ENCODE peak calls at places on chromosome 3, in four cellular contexts. One of them, this sample, is unnamed. For H3K27me3, the result is how much of the 10 kb centered on the place peaks cover.

GRCh38 chr3:21273256-21273999 is 477.6 kb downstream of the ZNF385D start:
- DNase-seq in fibroblast of lung: peak
- DNase-seq in HCT116: no peak
- DNase-seq in GM23248: peak
- DNase-seq in this sample: no peak

GRCh38 chr3:55481067-55481917 is 5.8 kb downstream of the WNT5A start:
- DNase-seq in fibroblast of lung: peak
- DNase-seq in HCT116: no peak
- DNase-seq in GM23248: peak
- DNase-seq in this sample: peak

GRCh38 chr3:48407542-48408099 is 22.3 kb downstream of the PLXNB1 start:
- DNase-seq in fibroblast of lung: no peak
- DNase-seq in HCT116: no peak
- DNase-seq in GM23248: no peak
- DNase-seq in this sample: no peak

GRCh38 chr3:186138272-186138981 is 29.5 kb upstream of the ETV5 start:
- DNase-seq in fibroblast of lung: no peak
- DNase-seq in HCT116: no peak
- DNase-seq in GM23248: no peak
- DNase-seq in this sample: no peak

GRCh38 chr3:111874177-111874820 is 15.2 kb downstream of the PHLDB2 start:
- DNase-seq in fibroblast of lung: peak
- DNase-seq in HCT116: peak
- DNase-seq in GM23248: peak
- DNase-seq in this sample: no peak

GRCh38 chr3:19148768-19149091 is 420 bp downstream of the KCNH8 start:
- DNase-seq in fibroblast of lung: no peak
- DNase-seq in HCT116: no peak
- DNase-seq in GM23248: peak
- DNase-seq in this sample: no peak

GRCh38 chr3:139291276-139292051 is 52.4 kb upstream of the MRPS22 start:
- DNase-seq in fibroblast of lung: no peak
- DNase-seq in HCT116: no peak
- DNase-seq in GM23248: no peak
- DNase-seq in this sample: no peak

GRCh38 chr3:169172535-169172934 is 491.0 kb downstream of the MECOM start:
- DNase-seq in fibroblast of lung: no peak
- DNase-seq in HCT116: no peak
- DNase-seq in GM23248: no peak
- DNase-seq in this sample: no peak

GRCh38 chr3:87298111-87298718 is 21.8 kb upstream of the POU1F1 start:
- DNase-seq in fibroblast of lung: peak
- DNase-seq in HCT116: peak
- DNase-seq in GM23248: peak
- DNase-seq in this sample: peak

GRCh38 chr3:63961891-63962290 is 49.7 kb upstream of the SCAANT1 start:
- DNase-seq in fibroblast of lung: peak
- DNase-seq in HCT116: peak
- DNase-seq in GM23248: peak
- DNase-seq in this sample: peak

GRCh38 chr3:78908236-78908635 is 859.6 kb downstream of the ROBO1 start:
- DNase-seq in fibroblast of lung: peak
- DNase-seq in HCT116: no peak
- DNase-seq in GM23248: no peak
- DNase-seq in this sample: no peak

GRCh38 chr3:50419595-50419994 is 60.3 kb upstream of the TMEM115 start:
- DNase-seq in fibroblast of lung: no peak
- DNase-seq in HCT116: no peak
- DNase-seq in GM23248: no peak
- DNase-seq in this sample: no peak

GRCh38 chr3:167626490-167626889 is 27.3 kb downstream of the WDR49 start:
- DNase-seq in fibroblast of lung: no peak
- DNase-seq in HCT116: no peak
- DNase-seq in GM23248: no peak
- DNase-seq in this sample: peak

GRCh38 chr3:17846466-17846865 is 104.0 kb upstream of the TBC1D5 start:
- DNase-seq in fibroblast of lung: peak
- DNase-seq in HCT116: no peak
- DNase-seq in GM23248: peak
- DNase-seq in this sample: no peak

GRCh38 chr3:46420931-46421330 is 13.9 kb downstream of the CCRL2 start:
- DNase-seq in fibroblast of lung: no peak
- DNase-seq in HCT116: no peak
- DNase-seq in GM23248: no peak
- DNase-seq in this sample: no peak

GRCh38 chr3:31634485-31634884 is 101.8 kb downstream of the STT3B start:
- DNase-seq in fibroblast of lung: peak
- DNase-seq in HCT116: no peak
- DNase-seq in GM23248: peak
- DNase-seq in this sample: no peak

GRCh38 chr3:79019137-79019923 is 748.5 kb downstream of the ROBO1 start:
- DNase-seq in fibroblast of lung: peak
- DNase-seq in HCT116: no peak
- DNase-seq in GM23248: peak
- DNase-seq in this sample: peak

GRCh38 chr3:173644086-173645082 is 246.8 kb downstream of the NLGN1 start:
- DNase-seq in fibroblast of lung: no peak
- DNase-seq in HCT116: no peak
- DNase-seq in GM23248: no peak
- DNase-seq in this sample: no peak

GRCh38 chr3:193911784-193912183 is 224.2 kb upstream of the HES1 start:
- DNase-seq in fibroblast of lung: no peak
- DNase-seq in HCT116: no peak
- DNase-seq in GM23248: no peak
- DNase-seq in this sample: no peak

GRCh38 chr3:124883766-124884473 is 3.2 kb downstream of the ITGB5 start:
- DNase-seq in fibroblast of lung: peak
- DNase-seq in HCT116: no peak
- DNase-seq in GM23248: peak
- DNase-seq in this sample: no peak

GRCh38 chr3:13045904-13046568 is 27.2 kb downstream of the IQSEC1 start:
- DNase-seq in fibroblast of lung: no peak
- DNase-seq in HCT116: no peak
- DNase-seq in GM23248: no peak
- DNase-seq in this sample: no peak

GRCh38 chr3:10917176-10917575 is 75.4 kb upstream of the SLC6A1 start:
- DNase-seq in fibroblast of lung: peak
- DNase-seq in HCT116: no peak
- DNase-seq in GM23248: peak
- DNase-seq in this sample: no peak
- H3K27me3 ChIP-seq in fibroblast of lung: under half
- H3K27me3 ChIP-seq in HCT116: under half
- H3K27me3 ChIP-seq in GM23248: under half
- H3K27me3 ChIP-seq in this sample: under half

DNA sequence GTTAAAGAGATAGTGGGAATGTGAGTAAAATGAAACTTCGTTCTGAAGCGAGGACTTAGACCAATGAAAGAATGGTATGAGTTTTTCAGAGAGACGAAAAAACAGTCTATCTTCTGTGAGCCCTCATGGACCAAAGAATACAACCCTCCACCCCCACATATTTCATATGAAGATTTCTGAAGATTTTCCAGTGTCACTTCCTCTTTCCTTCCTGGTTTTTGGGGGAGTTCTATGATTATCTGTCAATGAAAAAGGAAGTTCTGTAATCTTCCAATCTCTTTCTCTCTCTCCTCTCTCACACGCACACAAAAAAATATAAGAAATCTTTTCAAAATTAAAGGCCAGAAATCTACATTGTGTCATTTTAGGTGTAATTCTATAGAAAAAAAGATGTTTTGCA is 27.7 kb downstream of the CMSS1 start:
- DNase-seq in fibroblast of lung: no peak
- DNase-seq in HCT116: no peak
- DNase-seq in GM23248: no peak
- DNase-seq in this sample: no peak
- H3K4me2 ChIP-seq in fibroblast of lung: peak
- H3K4me2 ChIP-seq in HCT116: no peak
- H3K4me2 ChIP-seq in GM23248: no peak
- H3K4me2 ChIP-seq in this sample: no peak

GRCh38 chr3:114331007-114331406 is 37.2 kb downstream of the TIGIT start:
- DNase-seq in fibroblast of lung: no peak
- DNase-seq in HCT116: no peak
- DNase-seq in GM23248: no peak
- DNase-seq in this sample: no peak
- H3K27me3 ChIP-seq in fibroblast of lung: under half
- H3K27me3 ChIP-seq in HCT116: under half
- H3K27me3 ChIP-seq in GM23248: under half
- H3K27me3 ChIP-seq in this sample: under half

GRCh38 chr3:98776114-98776513 is 13.0 kb downstream of the ST3GAL6 start:
- DNase-seq in fibroblast of lung: no peak
- DNase-seq in HCT116: no peak
- DNase-seq in GM23248: no peak
- DNase-seq in this sample: peak

GRCh38 chr3:98777801-98778220 is 14.7 kb downstream of the ST3GAL6 start:
- DNase-seq in fibroblast of lung: peak
- DNase-seq in HCT116: no peak
- DNase-seq in GM23248: peak
- DNase-seq in this sample: peak

GRCh38 chr3:98777286-98777685 is 14.1 kb downstream of the ST3GAL6 start:
- DNase-seq in fibroblast of lung: no peak
- DNase-seq in HCT116: no peak
- DNase-seq in GM23248: no peak
- DNase-seq in this sample: peak

GRCh38 chr3:98778383-98778782 is 15.2 kb downstream of the ST3GAL6 start:
- DNase-seq in fibroblast of lung: peak
- DNase-seq in HCT116: no peak
- DNase-seq in GM23248: peak
- DNase-seq in this sample: no peak

DNA sequence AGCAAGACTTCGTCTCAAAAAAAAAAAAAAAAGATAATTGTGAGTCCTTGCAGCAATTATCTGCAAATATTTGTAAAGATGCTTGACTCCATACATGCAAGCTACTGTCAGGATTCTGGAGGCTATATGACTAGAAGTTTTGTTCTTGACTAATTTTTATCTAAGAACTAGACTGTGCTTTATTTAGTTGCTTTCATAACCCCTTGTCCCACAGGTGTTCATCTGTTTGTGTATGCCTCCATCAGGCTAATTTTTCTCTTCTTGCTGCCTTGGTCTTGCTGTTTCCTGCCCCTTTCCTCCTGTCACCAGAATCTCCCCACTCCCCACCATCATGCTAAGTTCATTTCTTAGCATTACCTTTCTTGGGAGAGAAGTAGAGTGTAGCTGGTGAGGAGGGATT is 12.3 kb downstream of the ST3GAL6 start:
- DNase-seq in fibroblast of lung: no peak
- DNase-seq in HCT116: no peak
- DNase-seq in GM23248: no peak
- DNase-seq in this sample: no peak
- H3K4me2 ChIP-seq in fibroblast of lung: no peak
- H3K4me2 ChIP-seq in HCT116: no peak
- H3K4me2 ChIP-seq in GM23248: no peak
- H3K4me2 ChIP-seq in this sample: no peak

DNA sequence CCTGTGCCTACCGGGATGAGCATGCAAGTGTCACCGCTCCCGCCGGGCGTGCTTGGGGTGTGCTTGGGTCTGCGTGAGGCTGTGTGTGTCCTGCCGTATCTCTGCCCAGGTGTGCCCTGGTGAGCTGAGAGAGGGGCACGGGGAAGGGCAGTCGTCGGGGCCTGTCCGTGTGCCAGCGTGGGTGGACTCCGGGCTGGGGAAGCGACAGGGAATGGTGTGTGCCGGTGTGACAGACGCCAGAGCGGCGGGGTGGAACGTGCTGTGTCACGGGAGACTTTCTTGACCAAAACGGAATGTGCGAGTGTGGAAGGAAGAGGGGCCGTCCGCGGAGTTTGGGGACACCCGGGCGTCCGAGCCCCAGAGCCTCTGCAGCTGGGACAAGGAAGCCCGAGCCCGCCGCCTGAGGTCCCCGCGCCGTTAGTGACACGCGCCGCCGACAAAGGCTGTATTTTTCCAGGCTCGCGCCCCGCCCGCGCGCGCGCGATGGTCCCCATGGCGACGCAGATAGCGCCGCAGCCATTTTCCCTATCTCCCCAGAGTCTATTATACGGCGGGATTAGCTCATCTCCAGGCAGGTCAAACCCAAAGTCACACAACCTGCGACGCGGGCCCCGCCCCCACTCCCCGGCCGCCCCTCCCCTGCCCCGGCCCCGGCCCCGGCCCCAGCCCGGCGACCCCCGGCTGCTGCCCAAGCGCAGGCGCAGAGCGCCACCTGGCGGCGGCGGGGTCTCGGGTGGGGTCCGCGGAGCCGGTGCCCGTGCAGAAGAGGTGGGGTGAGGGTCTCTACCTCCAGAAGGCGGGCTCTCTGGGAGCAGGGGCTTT is 4.5 kb upstream of the GATA2 start:
- DNase-seq in fibroblast of lung: peak
- DNase-seq in HCT116: no peak
- DNase-seq in GM23248: peak
- DNase-seq in this sample: peak
- H3K27me3 ChIP-seq in fibroblast of lung: under half
- H3K27me3 ChIP-seq in HCT116: under half
- H3K27me3 ChIP-seq in GM23248: under half
- H3K27me3 ChIP-seq in this sample: half or more

GRCh38 chr3:136346486-136346885 is 96.3 kb downstream of the PCCB start:
- DNase-seq in fibroblast of lung: no peak
- DNase-seq in HCT116: no peak
- DNase-seq in GM23248: no peak
- DNase-seq in this sample: no peak

GRCh38 chr3:136343873-136344281 is 93.7 kb downstream of the PCCB start:
- DNase-seq in fibroblast of lung: peak
- DNase-seq in HCT116: no peak
- DNase-seq in GM23248: peak
- DNase-seq in this sample: peak

DNA sequence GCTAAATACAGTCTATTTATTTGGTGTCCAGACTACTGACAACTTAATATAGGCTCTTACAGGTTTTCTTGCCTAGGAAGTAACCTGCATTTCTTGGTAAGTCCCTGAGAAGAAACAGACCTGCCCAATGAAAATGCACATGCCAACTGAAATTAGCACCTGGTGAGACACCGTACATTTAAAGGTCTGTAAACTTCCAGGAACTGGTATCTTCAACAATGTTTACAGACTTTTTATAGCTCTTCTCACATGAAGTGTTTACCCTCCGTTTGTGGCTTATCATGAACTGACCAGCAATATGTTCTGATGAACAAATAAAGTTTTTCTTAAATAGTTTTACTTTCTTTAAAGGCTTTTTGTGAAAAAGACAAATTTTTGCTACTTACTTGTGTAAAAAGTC is 93.3 kb downstream of the PCCB start:
- DNase-seq in fibroblast of lung: no peak
- DNase-seq in HCT116: no peak
- DNase-seq in GM23248: no peak
- DNase-seq in this sample: peak
- H3K4me2 ChIP-seq in fibroblast of lung: no peak
- H3K4me2 ChIP-seq in HCT116: no peak
- H3K4me2 ChIP-seq in GM23248: peak
- H3K4me2 ChIP-seq in this sample: peak

DNA sequence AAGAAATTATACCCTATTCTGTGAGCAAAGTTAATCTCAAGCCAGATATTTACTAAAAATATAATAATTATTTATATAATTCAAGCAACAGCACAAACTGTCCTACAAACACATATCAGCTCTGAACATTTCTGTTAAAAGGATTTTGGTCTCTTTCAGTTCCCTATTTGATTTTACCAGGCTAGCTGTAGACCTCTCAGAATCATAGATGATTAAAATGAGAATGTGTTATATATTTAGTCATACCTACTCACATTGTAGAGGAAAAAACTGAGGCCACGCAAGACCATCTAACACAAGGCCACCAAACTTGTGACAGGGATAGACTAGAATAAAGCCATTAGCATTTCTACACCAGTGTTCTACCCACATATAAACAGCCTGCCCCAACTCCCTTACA is 28.5 kb downstream of the ACKR4 start:
- DNase-seq in fibroblast of lung: no peak
- DNase-seq in HCT116: no peak
- DNase-seq in GM23248: no peak
- DNase-seq in this sample: no peak
- H3K27me3 ChIP-seq in fibroblast of lung: under half
- H3K27me3 ChIP-seq in HCT116: under half
- H3K27me3 ChIP-seq in GM23248: under half
- H3K27me3 ChIP-seq in this sample: under half